ENCODE peak calls at places on chromosomes 1 and 21, in six cellular contexts. One of them, this sample, is unnamed. For H3K27me3, the result is how much of the 10 kb centered on the place peaks cover.

GRCh38 chr1:98110674-98111073 is 189.8 kb upstream of the DPYD start:
- DNase-seq in thoracic aorta: no peak
- DNase-seq in left ventricle myocardium inferior: no peak
- DNase-seq in mammary epithelial cell: peak
- DNase-seq in H9: no peak
- DNase-seq in dorsolateral prefrontal cortex: no peak
- DNase-seq in this sample: no peak

GRCh38 chr1:205492201-205492667 is 12.2 kb upstream of the CDK18 start:
- DNase-seq in H9: no peak
- DNase-seq in mammary epithelial cell: peak
- DNase-seq in thoracic aorta: no peak
- DNase-seq in left ventricle myocardium inferior: no peak
- DNase-seq in dorsolateral prefrontal cortex: no peak
- DNase-seq in this sample: no peak

GRCh38 chr1:147225193-147225730 is at the start of gene FMO5:
- DNase-seq in mammary epithelial cell: peak
- DNase-seq in left ventricle myocardium inferior: peak
- DNase-seq in thoracic aorta: peak
- DNase-seq in H9: peak
- DNase-seq in dorsolateral prefrontal cortex: peak
- DNase-seq in this sample: peak

GRCh38 chr1:59353453-59353852 is 56.6 kb downstream of the FGGY start:
- DNase-seq in left ventricle myocardium inferior: no peak
- DNase-seq in mammary epithelial cell: no peak
- DNase-seq in thoracic aorta: no peak
- DNase-seq in dorsolateral prefrontal cortex: no peak
- DNase-seq in H9: no peak
- DNase-seq in this sample: no peak

GRCh38 chr1:156870734-156871133 is 10.1 kb downstream of the NTRK1 start:
- DNase-seq in mammary epithelial cell: peak
- DNase-seq in dorsolateral prefrontal cortex: no peak
- DNase-seq in H9: no peak
- DNase-seq in thoracic aorta: no peak
- DNase-seq in left ventricle myocardium inferior: no peak
- DNase-seq in this sample: no peak

GRCh38 chr1:94757931-94758330 is 62.2 kb upstream of the SLC44A3 start:
- DNase-seq in left ventricle myocardium inferior: peak
- DNase-seq in thoracic aorta: no peak
- DNase-seq in dorsolateral prefrontal cortex: no peak
- DNase-seq in H9: no peak
- DNase-seq in mammary epithelial cell: no peak
- DNase-seq in this sample: no peak

GRCh38 chr1:209585672-209586071 is 2.2 kb downstream of the CAMK1G start:
- DNase-seq in H9: peak
- DNase-seq in left ventricle myocardium inferior: peak
- DNase-seq in dorsolateral prefrontal cortex: peak
- DNase-seq in thoracic aorta: no peak
- DNase-seq in mammary epithelial cell: no peak
- DNase-seq in this sample: no peak

GRCh38 chr21:40141621-40142020 is 274.4 kb downstream of the PCP4 start:
- DNase-seq in mammary epithelial cell: no peak
- DNase-seq in left ventricle myocardium inferior: no peak
- DNase-seq in dorsolateral prefrontal cortex: no peak
- DNase-seq in H9: no peak
- DNase-seq in thoracic aorta: no peak
- DNase-seq in this sample: no peak

GRCh38 chr1:1361982-1362423 is 3.6 kb upstream of the MXRA8 start:
- DNase-seq in dorsolateral prefrontal cortex: no peak
- DNase-seq in left ventricle myocardium inferior: peak
- DNase-seq in thoracic aorta: no peak
- DNase-seq in mammary epithelial cell: no peak
- DNase-seq in H9: peak
- DNase-seq in this sample: peak

GRCh38 chr1:51792864-51793263 is 85.7 kb downstream of the NRDC start:
- DNase-seq in thoracic aorta: no peak
- DNase-seq in dorsolateral prefrontal cortex: no peak
- DNase-seq in mammary epithelial cell: peak
- DNase-seq in left ventricle myocardium inferior: no peak
- DNase-seq in H9: no peak
- DNase-seq in this sample: no peak

GRCh38 chr1:19006000-19006399 is 49.5 kb upstream of the IFFO2 start:
- DNase-seq in left ventricle myocardium inferior: no peak
- DNase-seq in thoracic aorta: no peak
- DNase-seq in mammary epithelial cell: no peak
- DNase-seq in H9: peak
- DNase-seq in dorsolateral prefrontal cortex: no peak
- DNase-seq in this sample: no peak

GRCh38 chr21:26572668-26573381 is at the start of gene CYYR1:
- DNase-seq in thoracic aorta: no peak
- DNase-seq in H9: peak
- DNase-seq in mammary epithelial cell: peak
- DNase-seq in dorsolateral prefrontal cortex: no peak
- DNase-seq in left ventricle myocardium inferior: peak
- DNase-seq in this sample: no peak

GRCh38 chr21:27371688-27372331 is 404.9 kb upstream of the ADAMTS5 start:
- DNase-seq in thoracic aorta: no peak
- DNase-seq in mammary epithelial cell: no peak
- DNase-seq in dorsolateral prefrontal cortex: no peak
- DNase-seq in left ventricle myocardium inferior: no peak
- DNase-seq in H9: no peak
- DNase-seq in this sample: no peak

GRCh38 chr1:36285450-36286101 is 20.6 kb upstream of the SH3D21 start:
- DNase-seq in H9: peak
- DNase-seq in dorsolateral prefrontal cortex: no peak
- DNase-seq in mammary epithelial cell: peak
- DNase-seq in thoracic aorta: no peak
- DNase-seq in left ventricle myocardium inferior: no peak
- DNase-seq in this sample: peak

GRCh38 chr1:39892611-39893595 is 8.8 kb downstream of the MYCL start:
- DNase-seq in dorsolateral prefrontal cortex: peak
- DNase-seq in thoracic aorta: no peak
- DNase-seq in H9: peak
- DNase-seq in left ventricle myocardium inferior: no peak
- DNase-seq in mammary epithelial cell: peak
- DNase-seq in this sample: no peak

GRCh38 chr1:30715216-30715615 is 8.2 kb downstream of the MATN1 start:
- DNase-seq in thoracic aorta: no peak
- DNase-seq in mammary epithelial cell: no peak
- DNase-seq in left ventricle myocardium inferior: no peak
- DNase-seq in dorsolateral prefrontal cortex: no peak
- DNase-seq in H9: no peak
- DNase-seq in this sample: no peak

GRCh38 chr1:173002891-173003582 is 47.7 kb downstream of the TNFSF18 start:
- DNase-seq in H9: no peak
- DNase-seq in dorsolateral prefrontal cortex: no peak
- DNase-seq in thoracic aorta: no peak
- DNase-seq in mammary epithelial cell: peak
- DNase-seq in left ventricle myocardium inferior: no peak
- DNase-seq in this sample: no peak

GRCh38 chr21:37914211-37914900 is 1.9 kb downstream of the KCNJ6 start:
- DNase-seq in mammary epithelial cell: peak
- DNase-seq in H9: peak
- DNase-seq in dorsolateral prefrontal cortex: no peak
- DNase-seq in thoracic aorta: no peak
- DNase-seq in left ventricle myocardium inferior: no peak
- DNase-seq in this sample: no peak

GRCh38 chr1:25742316-25742715 is 57.7 kb upstream of the SELENON start:
- DNase-seq in left ventricle myocardium inferior: no peak
- DNase-seq in H9: no peak
- DNase-seq in dorsolateral prefrontal cortex: no peak
- DNase-seq in thoracic aorta: no peak
- DNase-seq in mammary epithelial cell: no peak
- DNase-seq in this sample: no peak

GRCh38 chr1:18290740-18291412 is 183.3 kb downstream of the IGSF21 start:
- DNase-seq in thoracic aorta: no peak
- DNase-seq in H9: no peak
- DNase-seq in dorsolateral prefrontal cortex: no peak
- DNase-seq in left ventricle myocardium inferior: no peak
- DNase-seq in mammary epithelial cell: no peak
- DNase-seq in this sample: no peak

GRCh38 chr1:11429226-11429625 is 49.7 kb upstream of the DISP3 start:
- DNase-seq in H9: no peak
- DNase-seq in left ventricle myocardium inferior: no peak
- DNase-seq in mammary epithelial cell: no peak
- DNase-seq in dorsolateral prefrontal cortex: no peak
- DNase-seq in thoracic aorta: no peak
- DNase-seq in this sample: no peak

GRCh38 chr1:11429935-11430334 is 49.0 kb upstream of the DISP3 start:
- DNase-seq in thoracic aorta: no peak
- DNase-seq in mammary epithelial cell: no peak
- DNase-seq in left ventricle myocardium inferior: no peak
- DNase-seq in dorsolateral prefrontal cortex: no peak
- DNase-seq in H9: no peak
- DNase-seq in this sample: no peak

GRCh38 chr1:11428789-11429188 is 50.2 kb upstream of the DISP3 start:
- DNase-seq in mammary epithelial cell: no peak
- DNase-seq in left ventricle myocardium inferior: no peak
- DNase-seq in thoracic aorta: no peak
- DNase-seq in dorsolateral prefrontal cortex: no peak
- DNase-seq in H9: no peak
- DNase-seq in this sample: no peak

GRCh38 chr1:11422701-11423100 is 56.3 kb upstream of the DISP3 start:
- DNase-seq in mammary epithelial cell: no peak
- DNase-seq in left ventricle myocardium inferior: no peak
- DNase-seq in dorsolateral prefrontal cortex: no peak
- DNase-seq in thoracic aorta: no peak
- DNase-seq in H9: no peak
- DNase-seq in this sample: no peak

DNA sequence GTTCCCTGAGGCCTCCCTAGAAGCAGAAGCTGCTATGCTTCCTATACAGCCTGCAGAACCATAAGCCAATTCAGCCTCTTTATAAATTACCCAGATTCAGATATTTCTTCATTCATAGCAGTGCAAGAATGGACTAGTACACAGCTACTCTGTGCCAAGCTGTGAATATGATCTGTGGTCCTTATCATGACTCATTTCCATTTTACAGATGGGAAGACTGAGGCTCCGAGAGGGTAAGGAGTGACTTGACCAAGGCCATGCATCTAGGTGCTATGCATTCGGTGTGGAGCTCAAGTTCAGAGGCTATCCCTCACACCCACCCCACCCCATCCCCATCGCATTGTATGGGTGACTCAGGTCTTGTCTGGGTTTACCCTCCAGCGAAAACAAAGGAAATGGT is 52.3 kb upstream of the DISP3 start:
- DNase-seq in dorsolateral prefrontal cortex: no peak
- DNase-seq in mammary epithelial cell: no peak
- DNase-seq in H9: no peak
- DNase-seq in left ventricle myocardium inferior: no peak
- DNase-seq in thoracic aorta: no peak
- DNase-seq in this sample: no peak
- H3K27me3 ChIP-seq in dorsolateral prefrontal cortex: under half
- H3K27me3 ChIP-seq in mammary epithelial cell: under half
- H3K27me3 ChIP-seq in H9: under half
- H3K27me3 ChIP-seq in left ventricle myocardium inferior: under half
- H3K27me3 ChIP-seq in thoracic aorta: under half
- H3K27me3 ChIP-seq in this sample: under half

DNA sequence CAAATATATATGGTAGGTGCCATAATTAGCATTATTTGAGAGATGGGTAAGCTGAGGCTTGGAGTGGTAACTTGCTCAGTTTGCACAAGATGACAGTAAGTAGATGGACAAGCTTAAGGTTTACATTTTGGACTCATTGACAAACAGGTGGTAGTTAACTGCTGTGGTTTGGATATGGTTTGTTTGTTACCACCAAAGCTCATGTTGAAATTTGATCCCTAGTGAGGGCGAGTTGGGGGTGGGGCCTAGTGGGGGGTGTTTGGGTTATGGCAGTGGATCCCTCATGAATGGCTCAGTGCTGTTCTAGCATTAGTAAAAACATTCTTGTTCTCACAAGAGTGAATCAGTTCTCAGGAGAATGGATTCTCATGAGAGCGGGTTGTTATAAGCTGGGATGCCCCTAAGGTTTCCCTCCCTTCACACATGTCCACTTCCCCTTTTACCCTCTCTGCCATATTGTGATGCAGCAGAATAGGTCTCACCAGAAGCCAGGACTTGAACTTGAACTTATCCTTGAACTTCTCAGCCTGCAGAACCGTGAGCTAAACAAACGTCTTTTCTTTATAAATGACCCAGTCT is 6.6 kb upstream of the PRRX1 start:
- DNase-seq in mammary epithelial cell: no peak
- DNase-seq in left ventricle myocardium inferior: no peak
- DNase-seq in dorsolateral prefrontal cortex: no peak
- DNase-seq in H9: no peak
- DNase-seq in thoracic aorta: no peak
- DNase-seq in this sample: no peak
- H3K27me3 ChIP-seq in mammary epithelial cell: under half
- H3K27me3 ChIP-seq in left ventricle myocardium inferior: half or more
- H3K27me3 ChIP-seq in dorsolateral prefrontal cortex: under half
- H3K27me3 ChIP-seq in H9: under half
- H3K27me3 ChIP-seq in thoracic aorta: under half
- H3K27me3 ChIP-seq in this sample: under half

DNA sequence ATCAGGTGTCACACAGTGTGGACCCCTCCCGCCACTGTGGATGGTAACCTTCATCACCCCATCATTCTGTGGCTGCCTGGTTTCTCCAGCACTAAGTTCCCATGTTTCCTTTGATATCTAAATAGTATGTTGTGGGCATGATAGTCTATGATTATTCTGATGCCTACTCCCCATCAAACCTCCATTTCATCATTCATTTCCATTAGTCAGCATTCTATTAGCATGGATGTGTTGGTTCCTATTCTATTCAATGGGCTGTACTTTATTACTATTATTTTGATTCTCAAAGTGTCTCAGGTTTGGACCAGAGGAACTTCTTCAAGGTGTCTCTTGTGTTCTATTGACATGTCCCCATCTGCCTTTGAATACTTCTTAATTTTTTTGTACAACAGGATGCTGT is 112.0 kb downstream of the DISC1 start:
- DNase-seq in thoracic aorta: no peak
- DNase-seq in left ventricle myocardium inferior: no peak
- DNase-seq in mammary epithelial cell: no peak
- DNase-seq in H9: no peak
- DNase-seq in dorsolateral prefrontal cortex: no peak
- DNase-seq in this sample: no peak
- H3K27me3 ChIP-seq in thoracic aorta: under half
- H3K27me3 ChIP-seq in left ventricle myocardium inferior: under half
- H3K27me3 ChIP-seq in mammary epithelial cell: under half
- H3K27me3 ChIP-seq in H9: under half
- H3K27me3 ChIP-seq in dorsolateral prefrontal cortex: under half
- H3K27me3 ChIP-seq in this sample: under half

DNA sequence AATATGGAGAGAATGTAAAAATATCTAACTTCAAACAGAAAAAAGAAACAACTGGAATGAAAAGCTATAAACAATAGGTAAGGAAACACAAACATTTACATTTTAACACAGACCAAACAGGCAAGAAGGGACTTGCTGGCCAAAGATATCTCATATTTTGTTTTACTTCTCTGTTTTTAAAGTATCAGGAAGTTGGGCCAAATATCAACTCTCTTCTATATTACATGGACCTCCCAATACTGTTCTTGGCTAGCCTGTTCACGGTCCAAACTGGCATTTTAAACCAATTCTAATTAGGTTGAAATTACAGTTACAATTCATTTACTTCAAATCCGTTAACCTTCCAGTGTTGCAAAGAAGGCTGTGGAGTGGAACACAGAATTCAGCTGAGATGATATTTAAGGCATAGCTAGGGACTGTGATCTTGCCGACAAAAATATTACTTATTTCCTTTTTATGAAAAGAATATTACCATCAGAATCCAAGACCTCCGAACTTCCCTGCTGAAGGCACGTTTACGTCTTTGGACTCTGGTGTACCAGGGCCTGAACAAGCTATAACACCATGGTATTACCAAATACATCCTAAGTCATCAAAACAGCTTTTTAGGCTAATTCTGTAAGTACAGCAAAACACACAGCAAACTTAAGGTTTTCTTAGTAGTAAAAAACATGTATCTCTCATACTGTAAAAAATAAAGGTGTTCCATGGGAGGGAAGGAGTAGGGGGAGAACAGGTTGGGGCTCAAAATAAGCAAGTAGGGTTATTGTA is 165.4 kb downstream of the RUNX1 start:
- DNase-seq in thoracic aorta: no peak
- DNase-seq in H9: no peak
- DNase-seq in dorsolateral prefrontal cortex: no peak
- DNase-seq in left ventricle myocardium inferior: no peak
- DNase-seq in mammary epithelial cell: no peak
- DNase-seq in this sample: no peak
- H3K27me3 ChIP-seq in thoracic aorta: under half
- H3K27me3 ChIP-seq in H9: under half
- H3K27me3 ChIP-seq in dorsolateral prefrontal cortex: half or more
- H3K27me3 ChIP-seq in left ventricle myocardium inferior: half or more
- H3K27me3 ChIP-seq in mammary epithelial cell: under half
- H3K27me3 ChIP-seq in this sample: under half